ENCODE peak calls at places on chromosomes 1 and 21, in ten cellular contexts. K, V, J, S, N, X, B, I, F and W are unnamed samples.

GRCh38 chr1:66271216-66271903 is 262.6 kb upstream of the SGIP1 start:
- DNase-seq in K (peak), B (no peak), S (peak), J (no peak), V (peak), F (no peak), I (peak), X (peak), N (peak), W (no peak)

GRCh38 chr1:155873860-155874259 is 14.5 kb downstream of the SYT11 start:
- DNase-seq in F (no peak), V (peak), X (no peak), B (no peak), S (no peak), K (no peak), J (no peak), I (no peak), N (peak), W (no peak)

GRCh38 chr1:99728494-99729235 is 37.8 kb downstream of the FRRS1 start:
- DNase-seq in B (no peak), V (peak), K (no peak), N (peak), I (no peak), J (no peak), X (no peak), F (no peak), S (peak), W (no peak)

GRCh38 chr1:29122662-29122986 is 1.1 kb downstream of the TMEM200B start:
- DNase-seq in F (no peak), V (peak), B (peak), X (peak), I (peak), K (no peak), N (peak), J (peak), S (peak), W (no peak)

GRCh38 chr1:6350416-6351088 is 43.0 kb downstream of the ACOT7 start:
- DNase-seq in B (no peak), N (no peak), K (no peak), V (no peak), X (no peak), S (no peak), F (no peak), J (no peak), I (no peak), W (no peak)

GRCh38 chr1:28592314-28593071 is 428 bp downstream of the RAB42 start:
- DNase-seq in K (no peak), X (no peak), I (no peak), N (no peak), J (peak), S (peak), F (no peak), B (no peak), V (no peak), W (no peak)

GRCh38 chr1:151058682-151059341 is 610 bp downstream of the CDC42SE1 start:
- DNase-seq in S (peak), I (peak), N (peak), B (peak), J (no peak), V (no peak), X (no peak), F (no peak), K (no peak), W (no peak)

GRCh38 chr1:69994261-69994660 is 211.1 kb downstream of the LRRC40 start:
- DNase-seq in X (no peak), I (no peak), F (no peak), K (no peak), B (no peak), J (no peak), S (no peak), V (no peak), N (peak), W (no peak)

GRCh38 chr1:204323887-204324286 is 35.8 kb downstream of the PLEKHA6 start:
- DNase-seq in B (no peak), S (no peak), I (no peak), V (peak), N (peak), F (no peak), X (no peak), J (no peak), K (peak), W (no peak)

GRCh38 chr1:30063621-30064280 is 659.6 kb downstream of the MATN1 start:
- DNase-seq in X (no peak), B (no peak), V (no peak), I (no peak), S (no peak), K (no peak), J (no peak), F (no peak), N (no peak), W (no peak)

GRCh38 chr1:190754769-190755168 is 277.1 kb upstream of the BRINP3 start:
- DNase-seq in X (no peak), F (no peak), J (no peak), N (peak), V (peak), S (no peak), I (no peak), K (no peak), B (no peak), W (no peak)

GRCh38 chr21:38351961-38352521 is 95.2 kb downstream of the KCNJ15 start:
- DNase-seq in F (no peak), B (no peak), S (no peak), K (peak), I (no peak), N (peak), V (peak), J (peak), X (peak), W (no peak)

GRCh38 chr1:64900916-64901315 is 65.4 kb downstream of the JAK1 start:
- DNase-seq in B (no peak), N (no peak), J (no peak), S (no peak), K (no peak), X (no peak), V (no peak), F (no peak), I (no peak), W (no peak)

GRCh38 chr1:25832336-25833037 is 12.7 kb downstream of the MTFR1L start:
- DNase-seq in V (no peak), X (no peak), S (no peak), F (no peak), I (no peak), J (no peak), N (no peak), K (no peak), B (no peak), W (no peak)

GRCh38 chr1:222583079-222583478 is 6.7 kb downstream of the TAF1A start:
- DNase-seq in I (no peak), N (no peak), B (no peak), J (peak), F (no peak), K (no peak), S (no peak), X (no peak), V (no peak), W (no peak)

GRCh38 chr1:209302777-209303642 is 280.5 kb upstream of the CAMK1G start:
- DNase-seq in B (no peak), I (no peak), F (no peak), J (no peak), N (no peak), S (no peak), V (no peak), K (no peak), X (no peak), W (no peak)

GRCh38 chr1:15153842-15154479 is 414 bp downstream of the TMEM51 start:
- DNase-seq in J (peak), K (no peak), V (peak), N (peak), B (peak), I (peak), S (peak), F (no peak), X (no peak), W (no peak)

GRCh38 chr1:235938714-235939487 is 72.2 kb upstream of the LYST start:
- DNase-seq in I (no peak), K (no peak), V (no peak), F (no peak), N (no peak), X (no peak), S (no peak), J (peak), B (no peak), W (no peak)

GRCh38 chr1:9303916-9304315 is 11.2 kb downstream of the SPSB1 start:
- DNase-seq in J (no peak), K (no peak), I (no peak), B (no peak), N (no peak), S (no peak), X (no peak), V (no peak), F (no peak), W (no peak)

GRCh38 chr1:157315544-157315943 is 177.3 kb upstream of the ETV3 start:
- DNase-seq in B (no peak), N (no peak), X (no peak), K (no peak), V (no peak), J (no peak), S (no peak), I (no peak), F (no peak), W (no peak)

GRCh38 chr1:167056529-167057296 is 33.5 kb downstream of the GPA33 start:
- DNase-seq in K (no peak), B (no peak), I (no peak), V (no peak), X (no peak), F (no peak), S (peak), J (no peak), N (no peak), W (no peak)

GRCh38 chr1:200699871-200700270 is 30.2 kb upstream of the DDX59 start:
- DNase-seq in B (no peak), V (peak), K (peak), X (peak), J (no peak), I (no peak), F (no peak), N (no peak), S (no peak), W (no peak)

GRCh38 chr1:2451744-2452582 is 24.1 kb upstream of the PLCH2 start:
- DNase-seq in V (peak), N (peak), K (peak), S (no peak), F (no peak), B (no peak), J (no peak), X (peak), I (no peak), W (no peak)

GRCh38 chr21:44415073-44416025 is 40.0 kb upstream of the LRRC3 start:
- DNase-seq in J (no peak), K (no peak), N (no peak), S (peak), F (no peak), B (no peak), V (no peak), I (no peak), X (no peak), W (peak)

GRCh38 chr21:42655797-42656770 is 2.7 kb downstream of the PDE9A start:
- DNase-seq in J (no peak), S (peak), F (no peak), X (no peak), I (no peak), B (no peak), K (no peak), N (no peak), V (no peak), W (no peak)

GRCh38 chr1:201359031-201359872 is 18.2 kb downstream of the TNNT2 start:
- DNase-seq in X (no peak), N (no peak), F (no peak), V (no peak), J (no peak), I (no peak), B (no peak), S (no peak), K (no peak), W (peak)

GRCh38 chr1:150535511-150536281 is 13.5 kb upstream of the ADAMTSL4 start:
- DNase-seq in I (no peak), X (no peak), N (peak), K (no peak), V (peak), B (no peak), F (no peak), S (peak), J (no peak), W (no peak)

GRCh38 chr1:232334811-232335210 is 295.1 kb downstream of the SIPA1L2 start:
- DNase-seq in K (no peak), I (no peak), S (no peak), V (no peak), X (no peak), F (no peak), N (no peak), J (no peak), B (no peak), W (no peak)

GRCh38 chr21:34192646-34193285 is 119.4 kb downstream of the MRPS6 start:
- DNase-seq in K (no peak), I (no peak), J (peak), N (no peak), B (no peak), S (no peak), X (no peak), V (no peak), F (no peak), W (no peak)

GRCh38 chr1:116321766-116322175 is 51.3 kb upstream of the ATP1A1 start:
- DNase-seq in S (no peak), J (no peak), N (no peak), B (no peak), K (no peak), F (no peak), X (no peak), I (no peak), V (no peak), W (no peak)

GRCh38 chr1:156200062-156200461 is 6.2 kb downstream of the SLC25A44 start:
- DNase-seq in I (no peak), K (no peak), F (no peak), S (no peak), V (no peak), X (no peak), J (no peak), N (no peak), B (no peak), W (no peak)

GRCh38 chr21:46596201-46596600 is 8.7 kb downstream of the S100B start:
- DNase-seq in K (no peak), N (no peak), J (peak), F (no peak), I (no peak), S (no peak), V (no peak), B (no peak), X (no peak), W (no peak)

GRCh38 chr1:166064324-166064926 is 102.4 kb downstream of the FAM78B start:
- DNase-seq in X (no peak), F (no peak), N (no peak), B (no peak), K (no peak), S (no peak), J (no peak), I (no peak), V (no peak), W (no peak)

GRCh38 chr1:207825719-207826556 is 74.1 kb downstream of the CD46 start:
- DNase-seq in I (peak), N (peak), F (peak), J (peak), K (no peak), S (no peak), X (peak), V (peak), B (no peak), W (no peak)

GRCh38 chr1:119966020-119966419 is 69.7 kb upstream of the ADAM30 start:
- DNase-seq in F (no peak), K (no peak), X (peak), B (no peak), J (no peak), V (peak), I (no peak), S (no peak), N (peak), W (no peak)

GRCh38 chr1:204405988-204406387 is 5.6 kb downstream of the PPP1R15B start:
- DNase-seq in V (no peak), K (no peak), N (no peak), I (no peak), F (no peak), J (no peak), S (no peak), B (no peak), X (no peak), W (no peak)

GRCh38 chr21:34279285-34279684 is 84.5 kb upstream of the KCNE2 start:
- DNase-seq in J (no peak), X (no peak), F (no peak), I (no peak), K (no peak), S (no peak), N (no peak), V (no peak), B (no peak), W (no peak)

GRCh38 chr1:25122747-25123146 is 109.6 kb downstream of the SYF2 start:
- DNase-seq in V (no peak), S (no peak), N (no peak), F (no peak), I (no peak), X (no peak), B (no peak), K (no peak), J (no peak), W (no peak)

GRCh38 chr1:35886606-35887431 is 3.8 kb downstream of the AGO1 start:
- DNase-seq in V (no peak), B (no peak), K (no peak), X (no peak), S (peak), I (no peak), F (no peak), J (peak), N (peak), W (no peak)

GRCh38 chr1:7527733-7528045 is 243.4 kb upstream of the VAMP3 start:
- DNase-seq in K (no peak), S (no peak), J (no peak), N (no peak), B (no peak), F (no peak), V (no peak), X (no peak), I (no peak), W (no peak)

GRCh38 chr1:31764307-31765040 is at the start of gene ADGRB2:
- DNase-seq in X (no peak), I (no peak), F (no peak), S (peak), K (no peak), V (no peak), N (no peak), B (peak), J (peak), W (no peak)

GRCh38 chr1:31763671-31764306 is 351 bp downstream of the ADGRB2 start:
- DNase-seq in S (peak), X (no peak), I (no peak), J (no peak), V (no peak), F (no peak), K (no peak), N (no peak), B (no peak), W (no peak)

GRCh38 chr1:31761883-31762282 is 2.3 kb downstream of the ADGRB2 start:
- DNase-seq in V (peak), N (peak), B (no peak), X (no peak), I (no peak), F (no peak), S (no peak), K (peak), J (no peak), W (no peak)

GRCh38 chr1:31762323-31762722 is 1.8 kb downstream of the ADGRB2 start:
- DNase-seq in V (no peak), N (no peak), X (no peak), K (no peak), S (no peak), I (no peak), J (no peak), F (no peak), B (no peak), W (no peak)

GRCh38 chr1:31762726-31763670 is 1.1 kb downstream of the ADGRB2 start:
- DNase-seq in I (peak), S (peak), X (no peak), N (no peak), V (peak), K (no peak), F (peak), J (peak), B (peak), W (no peak)
- TF ChIP-seq CTCF in I (peak), S (peak), X (peak), N (peak), V (peak), K (peak), F (peak), J (peak), B (peak), W (peak)

GRCh38 chr1:237953238-237953637 is 62.5 kb upstream of the ZP4 start:
- DNase-seq in V (no peak), F (no peak), J (no peak), B (no peak), X (no peak), K (no peak), S (peak), I (no peak), N (no peak), W (no peak)
- TF ChIP-seq CTCF in V (no peak), F (no peak), J (no peak), B (peak), X (no peak), K (no peak), S (peak), I (no peak), N (no peak), W (no peak)

DNA sequence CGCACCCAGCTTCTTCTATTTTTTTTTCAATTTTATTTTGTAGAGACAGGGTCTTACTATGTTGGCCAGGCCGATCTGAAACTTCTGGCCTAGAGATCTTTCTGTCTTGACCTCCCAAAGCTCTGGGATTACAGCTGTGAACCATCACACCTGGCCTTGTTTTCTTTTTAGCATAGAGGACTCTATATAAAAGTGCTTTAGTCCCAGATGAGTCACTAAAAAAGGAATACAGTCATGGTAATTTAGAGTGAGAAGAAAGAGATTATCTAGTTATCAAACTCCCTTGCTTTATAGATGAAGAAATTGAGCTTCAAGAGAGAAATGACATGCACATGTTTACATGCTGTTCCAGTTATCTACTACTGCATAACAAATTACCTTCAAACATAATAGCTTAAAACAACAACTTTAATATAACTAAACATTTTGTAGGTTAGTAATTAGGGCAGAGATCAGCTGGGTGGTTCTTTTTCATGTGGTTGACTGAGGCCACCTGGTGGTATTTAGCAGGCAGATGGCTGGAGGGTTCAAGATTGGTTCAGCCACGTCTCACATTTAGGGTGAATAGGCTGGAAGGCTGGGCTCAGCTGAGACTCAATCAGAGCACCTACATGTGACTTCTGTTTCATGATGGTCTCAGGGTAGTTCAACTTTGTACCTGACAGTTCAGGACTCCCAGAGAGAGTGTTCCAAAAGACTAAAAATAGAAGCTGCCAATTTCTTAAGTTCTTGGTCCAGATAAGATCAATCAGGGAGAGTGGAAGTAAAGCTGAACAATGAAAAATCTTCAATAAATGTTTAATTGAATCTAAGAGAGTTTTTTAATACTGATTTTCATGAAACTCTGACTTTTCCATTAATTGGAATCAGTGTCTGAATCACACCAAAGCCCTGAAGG is 16.9 kb upstream of the MTF2 start:
- DNase-seq in J (peak), N (peak), X (no peak), V (peak), K (no peak), F (peak), I (no peak), B (no peak), S (peak), W (no peak)
- TF ChIP-seq CTCF in J (peak), N (peak), X (peak), V (peak), K (peak), F (peak), I (no peak), B (peak), S (peak), W (peak)

GRCh38 chr1:226408285-226409184 is 642 bp upstream of the PARP1 start:
- DNase-seq in B (no peak), K (no peak), J (no peak), N (no peak), V (no peak), F (no peak), S (no peak), I (no peak), X (no peak), W (no peak)
- TF ChIP-seq CTCF in B (no peak), K (no peak), J (no peak), N (no peak), V (no peak), F (peak), S (no peak), I (no peak), X (no peak), W (peak)

GRCh38 chr21:28632718-28633408 is 359.8 kb downstream of the LTN1 start:
- DNase-seq in S (peak), V (peak), B (no peak), I (no peak), K (no peak), F (no peak), X (no peak), N (peak), J (no peak), W (no peak)
- TF ChIP-seq CTCF in S (no peak), V (no peak), B (no peak), I (no peak), K (no peak), F (no peak), X (no peak), N (no peak), J (no peak), W (no peak)

GRCh38 chr1:39132505-39133339 is 71.8 kb upstream of the MACF1 start:
- DNase-seq in K (no peak), F (no peak), J (no peak), X (no peak), N (peak), S (peak), V (peak), I (peak), B (peak), W (no peak)
- TF ChIP-seq CTCF in K (peak), F (no peak), J (no peak), X (no peak), N (peak), S (peak), V (peak), I (peak), B (peak), W (peak)